ENCODE peak calls at places on chromosomes 6 and 20, in seven cellular contexts. H is MCF 10A, L is GM13977, F is astrocyte of the spinal cord, V is fibroblast of villous mesenchyme, Z is AG04449, S is kidney epithelial cell. A is an unnamed sample.

GRCh38 chr6:3227363-3228045 is at the start of gene TUBB2B:
- DNase-seq in H (no peak), L (peak), F (peak), V (no peak), Z (no peak), S (no peak), A (peak)

GRCh38 chr6:154458565-154459475 is 51.7 kb downstream of the CNKSR3 start:
- DNase-seq in H (no peak), L (no peak), F (no peak), V (peak), Z (no peak), S (no peak), A (no peak)

GRCh38 chr6:163780993-163781392 is 366.5 kb downstream of the QKI start:
- DNase-seq in H (no peak), L (no peak), F (peak), V (no peak), Z (no peak), S (no peak), A (no peak)

GRCh38 chr6:10719386-10720228 is 3.3 kb upstream of the TMEM14C start:
- DNase-seq in H (no peak), L (no peak), F (peak), V (peak), Z (no peak), S (no peak), A (no peak)

GRCh38 chr6:27672113-27672799 is 199.4 kb upstream of the ZNF184 start:
- DNase-seq in H (peak), L (no peak), F (peak), V (peak), Z (peak), S (no peak), A (peak)

GRCh38 chr6:75203721-75204120 is 2.1 kb downstream of the COL12A1 start:
- DNase-seq in H (peak), L (no peak), F (no peak), V (peak), Z (no peak), S (no peak), A (no peak)

GRCh38 chr20:11267131-11267761 is 593.4 kb upstream of the JAG1 start:
- DNase-seq in H (peak), L (peak), F (peak), V (peak), Z (peak), S (peak), A (peak)

GRCh38 chr6:154806804-154807203 is 73.6 kb downstream of the SCAF8 start:
- DNase-seq in H (no peak), L (no peak), F (peak), V (peak), Z (no peak), S (no peak), A (no peak)

GRCh38 chr6:74259931-74260330 is 563.9 kb downstream of the CD109 start:
- DNase-seq in H (no peak), L (no peak), F (no peak), V (no peak), Z (no peak), S (no peak), A (no peak)

GRCh38 chr6:27451660-27452390 is 21.1 kb downstream of the ZNF184 start:
- DNase-seq in H (no peak), L (no peak), F (no peak), V (no peak), Z (no peak), S (no peak), A (no peak)

GRCh38 chr6:45566882-45567281 is 189.1 kb upstream of the SUPT3H start:
- DNase-seq in H (no peak), L (no peak), F (peak), V (no peak), Z (no peak), S (peak), A (no peak)

GRCh38 chr20:43548273-43548880 is 10.4 kb upstream of the SGK2 start:
- DNase-seq in H (no peak), L (no peak), F (no peak), V (no peak), Z (no peak), S (no peak), A (no peak)

GRCh38 chr20:23314714-23315498 is 35.7 kb upstream of the NXT1 start:
- DNase-seq in H (no peak), L (no peak), F (peak), V (no peak), Z (no peak), S (no peak), A (no peak)

GRCh38 chr6:84410377-84410776 is 182.9 kb upstream of the CEP162 start:
- DNase-seq in H (no peak), L (no peak), F (no peak), V (no peak), Z (no peak), S (no peak), A (no peak)

DNA sequence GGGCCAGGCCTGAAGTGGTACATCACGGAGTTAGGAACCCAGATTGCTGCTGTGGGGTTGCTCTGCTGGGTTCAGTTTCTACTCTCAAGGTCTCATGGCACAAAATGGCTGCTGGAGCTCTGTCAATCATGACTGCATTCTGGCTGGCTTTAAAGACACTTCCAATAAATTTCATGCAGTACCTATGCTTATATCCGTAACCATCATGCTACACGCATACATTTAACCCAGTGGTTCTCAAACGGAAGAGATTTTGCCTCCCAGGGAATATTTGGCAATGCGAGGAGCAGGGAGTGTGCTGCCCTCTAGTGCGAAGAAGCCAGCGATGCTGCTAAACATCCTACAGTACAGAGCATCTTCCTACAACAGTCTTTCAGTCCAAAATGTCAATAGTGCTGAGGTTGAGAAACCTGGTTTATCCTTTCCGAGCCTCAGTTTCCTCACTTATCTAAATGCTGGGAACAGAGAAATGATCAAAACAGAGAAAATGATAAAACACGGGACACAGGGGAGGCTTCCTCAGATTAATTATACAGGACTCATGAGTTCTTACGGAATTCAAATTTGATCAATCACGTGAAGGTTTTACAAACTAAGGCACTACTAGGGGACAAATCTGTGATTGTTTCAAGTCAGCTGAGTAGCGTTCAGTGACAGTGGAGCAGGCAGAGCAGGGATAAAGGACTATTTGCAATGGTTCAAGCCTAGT is 9.6 kb upstream of the SLC2A10 start:
- DNase-seq in H (peak), L (no peak), F (no peak), V (peak), Z (no peak), S (no peak), A (no peak)
- TF ChIP-seq CTCF in H (peak), L (peak), F (peak), V (peak), Z (peak), S (peak), A (no peak)

DNA sequence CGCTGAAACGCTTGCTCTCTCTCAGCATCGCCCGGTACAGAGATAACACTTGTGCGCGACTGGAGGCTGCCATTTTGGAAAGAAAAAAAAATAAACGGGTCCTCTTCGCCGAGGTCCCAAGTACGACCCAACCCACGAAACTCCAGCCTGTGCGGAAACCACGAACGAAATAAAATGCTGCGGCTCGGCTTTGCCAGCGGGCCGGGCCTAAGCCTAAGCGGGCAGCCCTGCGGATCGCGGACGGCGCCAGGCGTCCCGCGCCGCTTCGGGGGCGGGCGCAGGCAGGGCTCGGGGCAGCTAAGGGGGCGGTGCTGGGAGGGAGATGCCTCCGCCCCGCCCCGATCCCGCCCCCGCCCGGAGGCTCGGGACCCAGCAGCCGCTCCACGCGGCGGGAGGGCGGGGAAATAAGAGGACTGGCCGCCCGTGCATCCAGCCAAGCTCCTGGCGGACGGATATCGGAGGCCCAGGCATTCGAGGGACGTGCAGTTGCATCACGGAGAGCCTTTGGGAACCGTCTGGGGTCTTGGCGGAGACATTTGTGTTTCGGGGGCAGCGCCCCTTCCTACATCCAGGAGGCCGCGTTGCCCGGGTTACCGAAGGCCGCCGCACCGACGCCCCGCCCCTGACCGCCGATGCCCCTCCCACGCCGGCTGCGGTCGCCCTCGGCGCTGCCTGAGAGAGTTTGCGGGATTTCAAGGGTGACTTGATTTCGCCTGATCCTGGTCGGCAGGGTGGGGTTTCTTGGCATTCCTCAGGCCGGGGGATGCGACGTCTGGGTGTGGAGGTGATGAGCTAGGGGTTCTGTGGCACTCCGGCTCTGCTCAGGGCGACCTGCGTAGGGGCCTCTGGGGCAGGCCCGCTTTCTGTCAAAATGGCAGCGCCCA is at the start of the genes FARS2 and LYRM4:
- DNase-seq in H (peak), L (peak), F (peak), V (peak), Z (no peak), S (peak), A (peak)
- TF ChIP-seq CTCF in H (no peak), L (peak), F (peak), V (peak), Z (peak), S (peak), A (no peak)

DNA sequence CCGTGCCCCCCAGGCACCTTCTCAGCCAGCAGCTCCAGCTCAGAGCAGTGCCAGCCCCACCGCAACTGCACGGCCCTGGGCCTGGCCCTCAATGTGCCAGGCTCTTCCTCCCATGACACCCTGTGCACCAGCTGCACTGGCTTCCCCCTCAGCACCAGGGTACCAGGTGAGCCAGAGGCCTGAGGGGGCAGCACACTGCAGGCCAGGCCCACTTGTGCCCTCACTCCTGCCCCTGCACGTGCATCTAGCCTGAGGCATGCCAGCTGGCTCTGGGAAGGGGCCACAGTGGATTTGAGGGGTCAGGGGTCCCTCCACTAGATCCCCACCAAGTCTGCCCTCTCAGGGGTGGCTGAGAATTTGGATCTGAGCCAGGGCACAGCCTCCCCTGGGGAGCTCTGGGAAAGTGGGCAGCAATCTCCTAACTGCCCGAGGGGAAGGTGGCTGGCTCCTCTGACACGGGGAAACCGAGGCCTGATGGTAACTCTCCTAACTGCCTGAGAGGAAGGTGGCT is 960 bp downstream of the TNFRSF6B start:
- DNase-seq in H (peak), L (no peak), F (no peak), V (no peak), Z (no peak), S (no peak), A (no peak)
- TF ChIP-seq CTCF in H (no peak), L (no peak), F (no peak), V (no peak), Z (no peak), S (peak), A (no peak)

DNA sequence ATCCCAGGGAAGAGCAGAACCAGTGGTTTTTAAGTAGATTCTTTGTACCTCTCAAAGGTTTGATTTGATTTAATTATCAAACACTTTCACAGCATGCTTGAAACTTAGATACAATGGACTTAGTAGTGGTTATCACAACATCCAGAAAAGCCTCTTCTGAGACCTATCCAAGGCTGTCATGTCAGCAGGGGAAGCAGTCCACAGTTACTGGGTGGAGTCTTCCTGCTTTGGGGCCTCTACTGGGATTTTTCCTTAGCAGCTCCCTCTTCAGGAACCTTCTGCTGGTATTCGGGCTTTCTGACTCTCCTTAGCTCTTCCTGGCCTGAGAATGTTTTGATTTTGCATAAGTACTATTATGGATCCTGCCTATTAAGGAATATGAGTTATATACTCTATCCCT is 36.0 kb downstream of the ARFGEF2 start:
- DNase-seq in H (no peak), L (no peak), F (no peak), V (peak), Z (no peak), S (no peak), A (no peak)
- TF ChIP-seq CTCF in H (no peak), L (no peak), F (no peak), V (no peak), Z (no peak), S (no peak), A (no peak)

GRCh38 chr6:117346142-117346930 is 79.4 kb downstream of the ROS1 start:
- DNase-seq in H (peak), L (peak), F (peak), V (peak), Z (no peak), S (no peak), A (peak)
- TF ChIP-seq CTCF in H (peak), L (peak), F (no peak), V (peak), Z (no peak), S (peak), A (no peak)

GRCh38 chr20:49396230-49396629 is 86.2 kb downstream of the KCNB1 start:
- DNase-seq in H (no peak), L (no peak), F (no peak), V (no peak), Z (no peak), S (no peak), A (no peak)
- TF ChIP-seq CTCF in H (no peak), L (no peak), F (peak), V (no peak), Z (no peak), S (no peak), A (no peak)

A was measured in GM20000.